ENCODE peak calls at places on chromosomes 16 and 17, in eight cellular contexts. Y is thoracic aorta; T is NCI-H2029; I is activated CD4-positive, alpha-beta memory T cell treated with anti-CD3 and anti-CD28 coated beads, Interleukin-2, amount 10 ng/mL, durations not matched to agents 7 days and 5 days; S is fibroblast of gingiva; V is Ammon's horn; X is HFFc6; R is GM03348. G is an unnamed sample.

GRCh38 chr17:55710410-55710809 is 12.3 kb downstream of the TMEM100 start:
- DNase-seq in Y (no peak), T (no peak), I (no peak), S (peak), V (no peak), X (no peak), R (no peak), G (peak)

GRCh38 chr16:14501331-14502255 is 128.5 kb downstream of the PARN start:
- DNase-seq in Y (peak), T (peak), I (no peak), S (peak), V (peak), X (peak), R (peak), G (peak)

GRCh38 chr16:852451-853185 is 52.1 kb upstream of the GNG13 start:
- DNase-seq in Y (no peak), T (no peak), I (no peak), S (no peak), V (peak), X (no peak), R (no peak), G (no peak)

GRCh38 chr17:50301891-50302584 is 27.8 kb downstream of the TMEM92 start:
- DNase-seq in Y (no peak), T (no peak), I (no peak), S (no peak), V (no peak), X (no peak), R (no peak), G (peak)

GRCh38 chr17:76473541-76473985 is 6.2 kb downstream of the AANAT start:
- DNase-seq in Y (no peak), T (no peak), I (no peak), S (no peak), V (no peak), X (no peak), R (peak), G (no peak)

GRCh38 chr17:350706-351435 is 1.7 kb downstream of the RPH3AL start:
- DNase-seq in Y (no peak), T (no peak), I (no peak), S (peak), V (peak), X (peak), R (peak), G (peak)

GRCh38 chr17:18851206-18851605 is 6.7 kb upstream of the PRPSAP2 start:
- DNase-seq in Y (no peak), T (no peak), I (no peak), S (no peak), V (no peak), X (no peak), R (no peak), G (no peak)

GRCh38 chr16:27029525-27029924 is 37.2 kb upstream of the C16orf82 start:
- DNase-seq in Y (no peak), T (no peak), I (no peak), S (no peak), V (no peak), X (no peak), R (no peak), G (no peak)

GRCh38 chr17:75345514-75346167 is 56.4 kb upstream of the SLC25A19 start:
- DNase-seq in Y (no peak), T (no peak), I (peak), S (no peak), V (no peak), X (no peak), R (no peak), G (peak)

GRCh38 chr17:2594657-2595085 is 1.2 kb downstream of the PAFAH1B1 start:
- DNase-seq in Y (no peak), T (no peak), I (no peak), S (no peak), V (no peak), X (no peak), R (no peak), G (no peak)

GRCh38 chr17:37031493-37032083 is 82.8 kb downstream of the AATF start:
- DNase-seq in Y (no peak), T (no peak), I (no peak), S (no peak), V (no peak), X (no peak), R (no peak), G (no peak)

GRCh38 chr16:13542284-13542683 is 377.7 kb upstream of the ERCC4 start:
- DNase-seq in Y (no peak), T (no peak), I (no peak), S (no peak), V (no peak), X (no peak), R (no peak), G (no peak)

GRCh38 chr16:14375132-14375491 is 254.9 kb downstream of the PARN start:
- DNase-seq in Y (no peak), T (no peak), I (no peak), S (peak), V (no peak), X (no peak), R (no peak), G (no peak)